ENCODE peak calls at places on chromosomes 6 and 20, in four cellular contexts. W, O, G and Y are unnamed samples.

GRCh38 chr6:71473908-71474307 is 185.3 kb downstream of the OGFRL1 start:
- DNase-seq in G (no peak), O (no peak), W (no peak), Y (peak)

GRCh38 chr6:120005292-120005976 is 655.9 kb upstream of the MAN1A1 start:
- DNase-seq in O (no peak), G (no peak), W (no peak), Y (no peak)

GRCh38 chr6:163329991-163330390 is 84.5 kb upstream of the QKI start:
- DNase-seq in G (no peak), O (no peak), W (no peak), Y (no peak)

GRCh38 chr6:87198496-87198895 is 43.1 kb downstream of the ZNF292 start:
- DNase-seq in G (no peak), O (no peak), W (no peak), Y (no peak)

GRCh38 chr6:158972241-158973233 is 27.5 kb downstream of the RSPH3 start:
- DNase-seq in W (peak), G (no peak), O (no peak), Y (peak)

GRCh38 chr20:47125553-47126373 is 230.7 kb downstream of the ZMYND8 start:
- DNase-seq in W (no peak), O (no peak), G (no peak), Y (no peak)

GRCh38 chr6:28943557-28944411 is 20.0 kb upstream of the TRIM27 start:
- DNase-seq in G (peak), O (no peak), W (no peak), Y (peak)

GRCh38 chr20:20130399-20130798 is 78.1 kb downstream of the CFAP61 start:
- DNase-seq in O (no peak), G (no peak), W (no peak), Y (no peak)

GRCh38 chr6:135940783-135941182 is 89.3 kb downstream of the PDE7B start:
- DNase-seq in W (no peak), O (no peak), G (no peak), Y (no peak)

GRCh38 chr6:106519460-106520394 is 109.6 kb downstream of the RTN4IP1 start:
- DNase-seq in O (peak), G (no peak), W (no peak), Y (peak)

GRCh38 chr20:34922654-34923381 is 32.8 kb downstream of the GSS start:
- DNase-seq in G (peak), W (no peak), O (no peak), Y (peak)

GRCh38 chr6:26534681-26535465 is 3.3 kb upstream of the HMGN4 start:
- DNase-seq in G (peak), W (no peak), O (no peak), Y (no peak)

GRCh38 chr6:327538-328183 is 35.4 kb downstream of the DUSP22 start:
- DNase-seq in O (no peak), W (no peak), G (no peak), Y (no peak)

GRCh38 chr20:23356203-23356602 is 5.6 kb downstream of the NXT1 start:
- DNase-seq in O (no peak), W (no peak), G (no peak), Y (no peak)

GRCh38 chr20:33819456-33819855 is 8.3 kb downstream of the CHMP4B start:
- DNase-seq in W (no peak), G (no peak), O (no peak), Y (no peak)

GRCh38 chr6:163756079-163756478 is 341.6 kb downstream of the QKI start:
- DNase-seq in G (no peak), W (no peak), O (no peak), Y (no peak)

GRCh38 chr6:32046450-32047083 is 8.4 kb downstream of the CYP21A2 start:
- DNase-seq in G (no peak), O (no peak), W (no peak), Y (no peak)

GRCh38 chr6:123967900-123968299 is 164.2 kb downstream of the NKAIN2 start:
- DNase-seq in G (no peak), O (no peak), W (no peak), Y (no peak)

GRCh38 chr6:11043961-11044711 is at the start of gene ELOVL2:
- DNase-seq in O (no peak), G (peak), W (no peak), Y (no peak)

GRCh38 chr6:116196841-116197240 is 57.0 kb downstream of the TSPYL4 start:
- DNase-seq in O (no peak), W (no peak), G (no peak), Y (no peak)

GRCh38 chr6:68333444-68333843 is 301.6 kb upstream of the ADGRB3 start:
- DNase-seq in W (no peak), G (no peak), O (no peak), Y (no peak)

GRCh38 chr20:59692139-59692538 is 87.8 kb downstream of the PHACTR3 start:
- DNase-seq in O (no peak), W (no peak), G (no peak), Y (no peak)

GRCh38 chr6:14665827-14666724 is 548.5 kb downstream of the CD83 start:
- DNase-seq in O (no peak), W (no peak), G (no peak), Y (peak)

GRCh38 chr20:19777311-19777710 is 19.3 kb downstream of the RIN2 start:
- DNase-seq in W (no peak), G (no peak), O (no peak), Y (no peak)

GRCh38 chr6:52499026-52499425 is 77.8 kb downstream of the TRAM2 start:
- DNase-seq in W (no peak), G (no peak), O (no peak), Y (no peak)

GRCh38 chr6:150787429-150787828 is 78.1 kb upstream of the MTHFD1L start:
- DNase-seq in G (no peak), W (no peak), O (no peak), Y (no peak)